ENCODE peak calls at places on chromosomes 3 and 15, in seven cellular contexts. D is stimulated activated CD4-positive, alpha-beta T cell treated with anti-CD3 and anti-CD28 coated beads, Interleukin-2, amount 100 ng/mL, for 48 hours; V is activated naive CD4-positive, alpha-beta T cell treated with anti-CD3 and anti-CD28 coated beads, Interleukin-2, amount 50 U/mL, for 16 hours; F is GM23338; Q is IMR-90; Z is HAP-1; I is stomach. J is an unnamed sample.

GRCh38 chr15:70794596-70795310 is 31.4 kb upstream of the UACA start:
- DNase-seq in D (no peak), V (no peak), F (no peak), Q (peak), Z (no peak), I (no peak), J (no peak)

GRCh38 chr3:191383104-191383503 is 52.8 kb upstream of the UTS2B start:
- DNase-seq in D (no peak), V (no peak), F (no peak), Q (peak), Z (peak), I (no peak), J (no peak)

GRCh38 chr3:182738583-182739514 is 54.5 kb upstream of the ATP11B start:
- DNase-seq in D (no peak), V (no peak), F (peak), Q (no peak), Z (no peak), I (peak), J (no peak)

GRCh38 chr15:79089890-79090486 is 592 bp downstream of the RASGRF1 start:
- DNase-seq in D (no peak), V (no peak), F (peak), Q (no peak), Z (no peak), I (no peak), J (peak)

GRCh38 chr3:172257638-172258400 is 190.4 kb downstream of the GHSR start:
- DNase-seq in D (no peak), V (no peak), F (no peak), Q (peak), Z (no peak), I (no peak), J (no peak)

GRCh38 chr3:121757087-121757811 is 7.7 kb upstream of the GOLGB1 start:
- DNase-seq in D (no peak), V (no peak), F (no peak), Q (no peak), Z (no peak), I (no peak), J (no peak)

GRCh38 chr3:46981932-46982471 is 2.5 kb downstream of the NBEAL2 start:
- DNase-seq in D (no peak), V (no peak), F (peak), Q (no peak), Z (no peak), I (peak), J (no peak)

GRCh38 chr3:108114423-108115065 is 23.7 kb upstream of the CD47 start:
- DNase-seq in D (no peak), V (no peak), F (no peak), Q (no peak), Z (no peak), I (no peak), J (no peak)

GRCh38 chr15:64251121-64251520 is 88.3 kb upstream of the PPIB start:
- DNase-seq in D (no peak), V (no peak), F (no peak), Q (peak), Z (no peak), I (no peak), J (no peak)

GRCh38 chr3:154003649-154004048 is 117.5 kb upstream of the ARHGEF26 start:
- DNase-seq in D (no peak), V (no peak), F (peak), Q (no peak), Z (no peak), I (no peak), J (no peak)

GRCh38 chr3:4993276-4994143 is 14.3 kb downstream of the BHLHE40 start:
- DNase-seq in D (no peak), V (no peak), F (no peak), Q (no peak), Z (no peak), I (no peak), J (no peak)

GRCh38 chr15:88476635-88477038 is 9.1 kb downstream of the MRPS11 start:
- DNase-seq in D (no peak), V (no peak), F (peak), Q (peak), Z (peak), I (peak), J (peak)

GRCh38 chr3:136685882-136686281 is 66.3 kb downstream of the STAG1 start:
- DNase-seq in D (no peak), V (no peak), F (no peak), Q (no peak), Z (no peak), I (no peak), J (no peak)

GRCh38 chr3:122021811-122022401 is at the start of gene ILDR1:
- DNase-seq in D (no peak), V (no peak), F (peak), Q (no peak), Z (no peak), I (peak), J (peak)

GRCh38 chr15:32030795-32031194 is 480 bp downstream of the CHRNA7 start:
- DNase-seq in D (no peak), V (no peak), F (peak), Q (no peak), Z (peak), I (no peak), J (no peak)

GRCh38 chr3:120864541-120864940 is 43.5 kb upstream of the STXBP5L start:
- DNase-seq in D (no peak), V (no peak), F (peak), Q (no peak), Z (no peak), I (no peak), J (no peak)

GRCh38 chr15:87349181-87349580 is 907.4 kb downstream of the NTRK3 start:
- DNase-seq in D (no peak), V (no peak), F (peak), Q (peak), Z (no peak), I (no peak), J (no peak)

GRCh38 chr15:50907866-50908208 is 646 bp upstream of the AP4E1 start:
- DNase-seq in D (peak), V (peak), F (peak), Q (peak), Z (peak), I (peak), J (no peak)

J was measured in right lobe of liver.